ENCODE peak calls at places on chromosomes 3 and 15, in four cellular contexts. G, W, M and F are unnamed samples.

GRCh38 chr3:111392911-111393351 is 149.1 kb upstream of the CD96 start:
- DNase-seq in G (no peak), W (no peak), M (no peak), F (no peak)

GRCh38 chr15:34725565-34725964 is 29.2 kb downstream of the GJD2 start:
- DNase-seq in G (no peak), W (no peak), M (no peak), F (no peak)

GRCh38 chr3:48565591-48566400 is 2.2 kb upstream of the UCN2 start:
- DNase-seq in G (peak; percentile 48), W (no peak), M (no peak), F (no peak)

GRCh38 chr15:85351965-85352364 is 28.4 kb upstream of the AKAP13 start:
- DNase-seq in G (no peak), W (no peak), M (no peak), F (no peak)

GRCh38 chr3:22939349-22939748 is 263.8 kb upstream of the UBE2E2 start:
- DNase-seq in G (no peak), W (no peak), M (no peak), F (no peak)

GRCh38 chr3:109607897-109608296 is 270.6 kb upstream of the DPPA4 start:
- DNase-seq in G (no peak), W (no peak), M (no peak), F (no peak)

GRCh38 chr15:78800806-78801205 is 10.5 kb downstream of the ADAMTS7 start:
- DNase-seq in G (no peak), W (no peak), M (no peak), F (no peak)

GRCh38 chr15:57217716-57218598 is 158.3 kb upstream of the CGNL1 start:
- DNase-seq in G (no peak), W (no peak), M (no peak), F (no peak)

GRCh38 chr3:57163751-57164150 is 1.4 kb downstream of the IL17RD start:
- DNase-seq in G (no peak), W (no peak), M (no peak), F (no peak)

GRCh38 chr15:38547255-38547997 is 17.2 kb downstream of the RASGRP1 start:
- DNase-seq in G (no peak), W (no peak), M (no peak), F (no peak)

GRCh38 chr15:31200735-31201151 is 99.2 kb upstream of the TRPM1 start:
- DNase-seq in G (peak; percentile 66), W (no peak), M (peak; percentile 38), F (peak; percentile 46)

GRCh38 chr3:183058351-183058750 is 40.9 kb downstream of the MCCC1 start:
- DNase-seq in G (no peak), W (no peak), M (no peak), F (no peak)

GRCh38 chr3:126005951-126006350 is 37.0 kb downstream of the ROPN1B start:
- DNase-seq in G (no peak), W (no peak), M (no peak), F (no peak)

GRCh38 chr3:179729086-179729485 is 76.2 kb downstream of the USP13 start:
- DNase-seq in G (no peak), W (no peak), M (no peak), F (no peak)

GRCh38 chr3:123367467-123368154 is 81.3 kb downstream of the ADCY5 start:
- DNase-seq in G (no peak), W (no peak), M (no peak), F (no peak)

GRCh38 chr15:36778516-36778915 is 199.1 kb downstream of the CDIN1 start:
- DNase-seq in G (no peak), W (no peak), M (no peak), F (no peak)

GRCh38 chr15:25643120-25643519 is 204.3 kb upstream of the UBE3A start:
- DNase-seq in G (no peak), W (no peak), M (no peak), F (no peak)

GRCh38 chr3:149646181-149646766 is 11.6 kb downstream of the WWTR1 start:
- DNase-seq in G (peak; percentile 41), W (no peak), M (peak; percentile 21), F (no peak)

GRCh38 chr3:178709047-178709446 is 172.8 kb downstream of the KCNMB2 start:
- DNase-seq in G (no peak), W (no peak), M (no peak), F (no peak)

GRCh38 chr3:178703268-178703975 is 167.2 kb downstream of the KCNMB2 start:
- DNase-seq in G (no peak), W (no peak), M (peak; percentile 14), F (no peak)

GRCh38 chr3:178706411-178706810 is 170.2 kb downstream of the KCNMB2 start:
- DNase-seq in G (no peak), W (no peak), M (no peak), F (no peak)

GRCh38 chr3:178707632-178708031 is 171.4 kb downstream of the KCNMB2 start:
- DNase-seq in G (no peak), W (no peak), M (no peak), F (no peak)

DNA sequence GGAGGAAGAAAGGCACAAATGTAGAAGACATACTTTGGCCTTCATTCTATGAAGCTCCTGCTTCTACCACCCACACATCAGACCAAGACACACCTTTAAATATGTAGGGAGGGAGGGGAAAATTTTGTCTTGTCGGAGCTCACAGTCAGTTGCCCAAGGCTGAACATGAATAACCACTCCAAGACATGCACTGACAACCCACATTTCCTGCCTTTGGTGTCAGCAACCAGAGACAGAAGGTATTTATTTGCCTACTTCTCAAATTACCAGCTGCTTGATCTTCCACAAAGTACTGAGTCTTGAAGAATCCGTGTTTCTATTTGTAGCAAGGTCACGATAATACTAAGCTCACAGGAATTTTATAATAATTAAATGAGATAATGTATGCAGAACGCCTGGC is 169.7 kb downstream of the KCNMB2 start:
- DNase-seq in G (no peak), W (no peak), M (no peak), F (no peak)
- TF ChIP-seq JUNB in G (no peak), W (no peak), M (no peak), F (no peak)

DNA sequence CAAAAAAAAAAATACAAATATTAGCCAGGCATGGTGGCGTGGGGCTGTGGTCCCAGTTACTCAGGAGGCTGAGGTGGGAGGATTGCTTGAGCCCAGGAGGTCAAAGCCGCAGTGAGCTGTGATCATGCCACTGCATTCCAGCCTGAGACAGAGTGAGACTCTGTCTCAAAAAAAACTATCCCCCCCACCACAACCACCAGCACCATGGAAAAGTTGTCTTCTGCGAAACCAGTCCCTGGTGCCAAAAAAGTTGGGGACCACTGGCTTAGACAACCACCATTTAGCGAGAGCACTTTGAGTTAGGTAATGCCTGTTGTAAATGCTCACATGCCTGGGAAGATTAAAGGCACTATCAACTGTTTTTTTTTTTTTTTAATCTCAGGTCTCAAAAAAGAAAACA is 15.4 kb downstream of the ARHGAP31 start:
- DNase-seq in G (no peak), W (no peak), M (no peak), F (no peak)
- TF ChIP-seq KDM1A in G (no peak), W (no peak), M (no peak), F (no peak)

GRCh38 chr15:64896371-64897069 is 15.2 kb upstream of the ANKDD1A start:
- DNase-seq in G (no peak), W (no peak), M (no peak), F (no peak)

GRCh38 chr15:64893481-64894394 is 18.0 kb upstream of the ANKDD1A start:
- DNase-seq in G (no peak), W (peak; percentile 99), M (peak; percentile 92), F (peak; percentile 79)

GRCh38 chr15:64892850-64893403 is 18.8 kb upstream of the ANKDD1A start:
- DNase-seq in G (no peak), W (peak; percentile 45), M (no peak), F (no peak)

GRCh38 chr15:64895285-64896065 is 16.2 kb upstream of the ANKDD1A start:
- DNase-seq in G (no peak), W (peak; percentile 77), M (no peak), F (no peak)

GRCh38 chr15:64894395-64895056 is 17.2 kb upstream of the ANKDD1A start:
- DNase-seq in G (no peak), W (peak; percentile 76), M (no peak), F (no peak)
- TF ChIP-seq JUNB in G (no peak), W (no peak), M (no peak), F (no peak)

DNA sequence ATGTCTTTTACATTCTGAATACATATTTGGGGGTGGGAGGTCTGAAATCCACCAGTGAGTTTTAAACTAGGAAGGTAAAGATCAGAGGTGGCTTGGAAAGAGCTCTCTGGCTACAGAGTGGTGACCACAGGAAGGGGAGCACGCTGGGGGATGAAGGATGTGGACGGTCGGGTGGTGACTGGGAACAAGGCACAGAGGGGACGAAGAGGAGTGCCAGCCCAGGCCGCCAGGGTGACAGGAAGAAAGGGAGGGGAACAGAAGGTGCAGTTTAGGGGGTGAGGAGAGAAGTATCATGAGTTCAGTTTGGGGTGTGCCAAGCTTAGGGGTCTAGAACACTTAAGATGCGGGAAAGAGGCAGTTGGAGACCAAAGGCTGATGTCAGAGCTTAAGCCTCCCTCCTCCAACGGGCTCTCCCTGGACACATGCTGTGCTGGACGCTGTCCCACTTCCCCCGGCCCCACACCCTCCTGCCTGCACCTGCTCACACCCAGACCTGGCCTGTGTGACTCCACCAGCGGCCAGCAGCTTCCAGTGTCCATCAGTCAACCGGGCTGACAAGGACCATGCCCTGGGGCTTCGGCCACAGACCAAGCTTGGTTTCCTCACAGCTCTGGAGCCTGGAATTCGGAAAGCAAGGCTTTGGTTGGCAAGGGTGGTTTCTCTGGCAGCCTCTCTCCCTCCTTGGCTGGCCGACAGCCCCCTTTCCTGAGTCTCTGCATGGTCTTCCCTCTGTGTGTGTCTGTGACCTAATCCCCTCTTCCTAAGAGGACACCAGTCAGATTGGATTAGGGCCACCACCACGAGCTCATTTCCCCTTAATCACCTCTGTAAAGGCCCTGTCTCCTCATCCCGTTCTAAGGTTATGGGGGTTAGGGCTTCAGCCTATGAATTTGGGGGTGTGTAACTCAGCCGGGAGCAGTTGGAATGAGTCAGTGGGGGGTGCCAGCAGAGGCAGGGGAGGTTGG is 120.4 kb upstream of the IQSEC1 start:
- DNase-seq in G (no peak), W (no peak), M (no peak), F (no peak)
- TF ChIP-seq KDM1A in G (no peak), W (no peak), M (no peak), F (no peak)

GRCh38 chr3:84904212-84904611 is 54.6 kb upstream of the CADM2 start:
- DNase-seq in G (no peak), W (no peak), M (no peak), F (no peak)

GRCh38 chr3:84906065-84906464 is 52.7 kb upstream of the CADM2 start:
- DNase-seq in G (no peak), W (no peak), M (no peak), F (no peak)

GRCh38 chr3:84904819-84905555 is 53.8 kb upstream of the CADM2 start:
- DNase-seq in G (no peak), W (no peak), M (no peak), F (no peak)

DNA sequence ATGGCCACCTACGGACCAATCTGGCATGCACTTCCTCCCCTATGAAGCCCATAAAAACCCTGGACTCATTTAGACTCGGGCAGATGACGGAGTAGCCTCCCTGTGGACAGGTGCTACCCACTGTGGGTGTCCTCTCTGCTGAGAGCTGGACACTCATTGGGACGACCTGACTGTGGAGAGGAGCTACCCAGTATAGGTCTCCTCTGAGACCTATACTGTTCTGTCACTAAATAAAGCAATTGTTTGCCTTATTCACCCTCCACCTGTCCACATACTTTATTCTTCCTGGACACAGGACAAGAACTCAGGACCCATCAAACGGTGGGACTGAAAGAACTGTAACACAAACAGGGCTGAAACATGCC is 53.3 kb upstream of the CADM2 start:
- DNase-seq in G (no peak), W (no peak), M (no peak), F (no peak)
- TF ChIP-seq JUNB in G (no peak), W (no peak), M (no peak), F (no peak)

GRCh38 chr3:193980326-193980725 is 155.6 kb upstream of the HES1 start:
- DNase-seq in G (no peak), W (no peak), M (no peak), F (no peak)
- TF ChIP-seq KDM1A in G (no peak), W (no peak), M (no peak), F (no peak)

GRCh38 chr15:90060797-90061196 is 41.5 kb downstream of the IDH2 start:
- DNase-seq in G (no peak), W (no peak), M (no peak), F (no peak)
- TF ChIP-seq JUNB in G (no peak), W (no peak), M (no peak), F (no peak)